ENCODE peak calls at places on chromosome 19, in ten cellular contexts. C is mammary epithelial cell; X is ascending aorta; G is esophagus squamous epithelium; Z is substantia nigra; J is heart left ventricle; M is aorta; L is keratinocyte; U is naive thymus-derived CD4-positive, alpha-beta T cell; R is iPS DF 6.9. V is an unnamed sample.

GRCh38 chr19:28883241-28883693 is 329.7 kb downstream of the UQCRFS1 start:
- DNase-seq in L (no peak), C (no peak), R (no peak), G (no peak), J (peak), M (no peak), U (no peak), X (no peak), Z (no peak), V (no peak)

GRCh38 chr19:3252650-3253049 is 28.2 kb downstream of the CELF5 start:
- DNase-seq in J (no peak), Z (no peak), X (no peak), R (no peak), G (no peak), L (no peak), C (no peak), U (no peak), M (no peak), V (no peak)

GRCh38 chr19:45786533-45786894 is 4.2 kb upstream of the DMPK start:
- DNase-seq in X (no peak), U (no peak), C (no peak), Z (no peak), J (no peak), M (no peak), L (no peak), G (no peak), R (no peak), V (no peak)

GRCh38 chr19:56066152-56067023 is 54.7 kb downstream of the ZNF787 start:
- DNase-seq in M (peak), Z (peak), J (peak), R (no peak), G (no peak), U (peak), L (no peak), C (peak), X (no peak), V (no peak)

GRCh38 chr19:49614096-49614857 is 23.3 kb downstream of the PRR12 start:
- DNase-seq in M (no peak), Z (no peak), J (no peak), R (no peak), X (no peak), G (no peak), L (no peak), C (peak), U (no peak), V (peak)

GRCh38 chr19:30666301-30666803 is 294.2 kb downstream of the ZNF536 start:
- DNase-seq in X (no peak), R (no peak), C (peak), M (peak), J (no peak), Z (peak), L (no peak), U (peak), G (no peak), V (no peak)

GRCh38 chr19:17112271-17112670 is 36.7 kb downstream of the MYO9B start:
- DNase-seq in L (no peak), J (no peak), G (no peak), U (no peak), C (no peak), M (no peak), Z (no peak), X (no peak), R (no peak), V (no peak)

GRCh38 chr19:10043286-10043927 is 30.1 kb downstream of the RDH8 start:
- DNase-seq in Z (no peak), J (no peak), X (no peak), G (no peak), U (no peak), R (no peak), L (no peak), M (no peak), C (peak), V (no peak)

GRCh38 chr19:12647490-12648071 is 19.0 kb downstream of the MAN2B1 start:
- DNase-seq in J (peak), U (peak), M (peak), G (no peak), C (no peak), X (no peak), Z (peak), L (no peak), R (no peak), V (no peak)

GRCh38 chr19:20278342-20278741 is 111.3 kb downstream of the ZNF486 start:
- DNase-seq in Z (no peak), L (no peak), U (no peak), J (peak), R (no peak), G (no peak), M (no peak), C (no peak), X (no peak), V (no peak)

GRCh38 chr19:9917322-9917721 is 19.0 kb downstream of the OLFM2 start:
- DNase-seq in U (no peak), G (no peak), J (no peak), C (peak), M (no peak), L (no peak), X (no peak), Z (no peak), R (no peak), V (no peak)

GRCh38 chr19:5016268-5016667 is 47.4 kb downstream of the KDM4B start:
- DNase-seq in L (no peak), C (no peak), U (no peak), G (no peak), Z (no peak), M (no peak), R (no peak), X (no peak), J (no peak), V (no peak)
- H3K27ac ChIP-seq in L (no peak), C (no peak), U (no peak), G (no peak), Z (no peak), M (no peak), R (no peak), X (no peak), J (no peak), V (no peak)

DNA sequence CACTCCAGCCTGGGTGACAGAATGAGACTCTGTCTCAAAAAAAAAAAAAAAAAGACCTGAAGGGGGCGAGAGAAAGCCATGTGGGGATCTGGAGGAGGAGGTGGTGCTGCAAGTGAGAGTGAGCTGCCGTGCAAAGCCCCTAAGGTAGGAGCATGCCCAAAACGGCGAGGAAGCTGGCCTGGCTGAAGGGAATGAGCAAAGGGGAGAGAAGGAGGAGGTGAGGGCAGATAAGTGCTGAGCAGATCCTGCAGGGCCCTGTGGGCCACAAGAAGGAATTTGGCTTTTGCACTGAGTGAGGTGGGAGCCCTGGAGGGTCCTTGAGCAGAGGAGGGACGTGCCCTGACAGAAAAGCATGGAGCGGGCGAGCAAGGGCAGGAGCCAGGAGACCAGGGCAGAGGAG is 19.4 kb upstream of the ADGRE5 start:
- DNase-seq in G (no peak), R (no peak), Z (no peak), L (no peak), J (no peak), C (no peak), U (no peak), X (no peak), M (no peak), V (no peak)
- H3K27ac ChIP-seq in G (no peak), R (no peak), Z (no peak), L (no peak), J (no peak), C (no peak), U (peak), X (peak), M (no peak), V (no peak)

GRCh38 chr19:6066661-6067646 is 43.3 kb downstream of the RFX2 start:
- DNase-seq in X (peak), R (peak), M (peak), U (no peak), G (peak), J (peak), C (peak), L (no peak), Z (peak), V (no peak)
- H3K27ac ChIP-seq in X (peak), R (no peak), M (peak), U (no peak), G (peak), J (peak), C (peak), L (peak), Z (peak), V (no peak)

GRCh38 chr19:39363909-39364457 is 21.8 kb downstream of the SAMD4B start:
- DNase-seq in C (no peak), L (no peak), R (no peak), J (peak), Z (peak), U (no peak), G (no peak), M (peak), X (no peak), V (no peak)
- H3K27ac ChIP-seq in C (no peak), L (peak), R (no peak), J (peak), Z (peak), U (no peak), G (peak), M (no peak), X (peak), V (peak)

GRCh38 chr19:57583521-57584416 is at the start of gene ZIK1:
- DNase-seq in C (peak), U (peak), X (peak), J (peak), G (peak), Z (peak), R (peak), M (peak), L (no peak), V (peak)
- H3K27ac ChIP-seq in C (no peak), U (peak), X (peak), J (peak), G (peak), Z (peak), R (no peak), M (no peak), L (peak), V (no peak)

DNA sequence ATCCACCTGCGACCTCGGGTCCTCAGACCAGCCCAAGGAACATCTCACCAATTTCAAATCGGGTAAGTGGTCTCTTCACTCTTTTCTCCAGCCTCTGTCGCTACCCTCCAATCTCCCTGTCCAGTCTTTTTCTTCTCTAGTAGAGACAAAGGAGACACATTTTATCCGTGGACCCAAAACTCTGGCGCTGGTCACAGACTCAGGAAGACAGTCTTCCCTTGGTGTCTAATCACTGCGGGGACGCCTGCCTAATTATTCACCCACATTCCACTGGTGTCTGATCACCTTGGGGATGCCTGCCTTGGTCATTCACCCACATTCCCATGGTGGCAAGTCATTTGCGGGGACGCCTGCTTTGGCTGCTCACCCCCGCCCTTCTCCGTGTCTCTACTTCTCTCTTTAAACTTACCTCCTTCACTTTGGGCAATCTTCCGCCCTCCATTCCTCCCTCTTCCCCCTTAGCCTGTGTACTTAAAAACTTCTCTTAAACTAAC is 13.9 kb upstream of the OR10H1 start:
- DNase-seq in U (no peak), L (no peak), G (no peak), R (no peak), X (no peak), J (no peak), C (peak), M (no peak), Z (no peak), V (no peak)
- H3K27ac ChIP-seq in U (no peak), L (peak), G (no peak), R (no peak), X (no peak), J (no peak), C (peak), M (no peak), Z (no peak), V (peak)

GRCh38 chr19:19059018-19059836 is 4.6 kb upstream of the SLC25A42 start:
- DNase-seq in G (no peak), R (no peak), Z (no peak), L (no peak), X (no peak), J (no peak), U (no peak), M (no peak), C (no peak), V (no peak)
- H3K27ac ChIP-seq in G (no peak), R (no peak), Z (no peak), L (no peak), X (no peak), J (no peak), U (no peak), M (no peak), C (no peak), V (no peak)

DNA sequence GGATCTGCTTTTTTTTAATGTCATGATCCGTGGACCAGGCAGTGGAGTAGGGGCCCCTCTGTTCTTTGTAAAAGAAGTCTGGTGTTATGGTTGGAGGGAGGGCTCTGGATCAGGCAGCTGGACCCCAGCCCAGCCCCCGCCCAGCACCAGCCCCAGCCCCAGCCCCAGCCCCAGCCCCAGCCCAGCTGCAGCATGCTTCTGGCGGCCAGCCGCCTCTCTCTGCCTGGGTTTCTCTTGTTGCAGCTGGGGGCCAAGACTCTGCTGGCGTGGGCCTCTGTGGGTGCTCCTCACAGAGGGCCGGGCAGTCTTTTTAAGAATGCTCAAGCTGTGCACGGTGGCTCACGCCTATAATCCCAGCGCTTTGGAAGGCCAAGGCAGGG is 17.9 kb downstream of the DOT1L start:
- DNase-seq in U (no peak), R (no peak), M (no peak), X (no peak), G (no peak), J (no peak), Z (peak), L (no peak), C (no peak), V (no peak)
- H3K27ac ChIP-seq in U (no peak), R (no peak), M (no peak), X (peak), G (no peak), J (no peak), Z (peak), L (no peak), C (no peak), V (no peak)